ENCODE peak calls at places on chromosome 19, in six cellular contexts. A, E, D, N, R and T are unnamed samples.

GRCh38 chr19:44576843-44577565 is 36.4 kb upstream of the IGSF23 start:
- DNase-seq in A (peak), E (peak), D (peak), N (peak), R (peak), T (peak)

GRCh38 chr19:14450168-14450874 is 17.2 kb downstream of the PKN1 start:
- DNase-seq in A (peak), E (peak), D (peak), N (peak), R (no peak), T (peak)

GRCh38 chr19:17873661-17874422 is 2.1 kb downstream of the SLC5A5 start:
- DNase-seq in A (peak), E (peak), D (peak), N (peak), R (no peak), T (peak)

GRCh38 chr19:51375504-51376221 is 3.2 kb upstream of the NKG7 start:
- DNase-seq in A (no peak), E (no peak), D (no peak), N (no peak), R (no peak), T (no peak)

GRCh38 chr19:50025022-50025793 is at the start of gene VRK3:
- DNase-seq in A (peak), E (peak), D (peak), N (peak), R (peak), T (peak)

GRCh38 chr19:47351545-47351944 is 2.4 kb downstream of the DHX34 start:
- DNase-seq in A (no peak), E (peak), D (peak), N (peak), R (peak), T (peak)

GRCh38 chr19:17719730-17720486 is 628 bp downstream of the MAP1S start:
- DNase-seq in A (peak), E (no peak), D (peak), N (peak), R (no peak), T (peak)

GRCh38 chr19:32890841-32891240 is 21.3 kb upstream of the SLC7A9 start:
- DNase-seq in A (no peak), E (no peak), D (no peak), N (no peak), R (no peak), T (no peak)

GRCh38 chr19:33234092-33234491 is 8.4 kb upstream of the SLC7A10 start:
- DNase-seq in A (no peak), E (no peak), D (no peak), N (no peak), R (no peak), T (no peak)

GRCh38 chr19:10116085-10116865 is 3.4 kb downstream of the EIF3G start:
- DNase-seq in A (no peak), E (no peak), D (peak), N (no peak), R (no peak), T (no peak)

GRCh38 chr19:38721977-38722773 is 22.1 kb downstream of the CAPN12 start:
- DNase-seq in A (no peak), E (no peak), D (no peak), N (peak), R (no peak), T (no peak)

GRCh38 chr19:11142528-11143171 is 12.9 kb downstream of the SPC24 start:
- DNase-seq in A (peak), E (peak), D (peak), N (peak), R (peak), T (peak)

GRCh38 chr19:37966211-37967072 is 59.4 kb downstream of the SIPA1L3 start:
- DNase-seq in A (no peak), E (no peak), D (no peak), N (no peak), R (peak), T (no peak)

GRCh38 chr19:47609885-47610545 is 1.1 kb downstream of the BICRA start:
- DNase-seq in A (peak), E (no peak), D (peak), N (peak), R (peak), T (peak)

GRCh38 chr19:49445997-49446396 is 4.7 kb upstream of the SLC17A7 start:
- DNase-seq in A (no peak), E (no peak), D (no peak), N (no peak), R (no peak), T (no peak)

GRCh38 chr19:4700573-4700970 is 23.1 kb downstream of the DPP9 start:
- DNase-seq in A (no peak), E (no peak), D (no peak), N (no peak), R (no peak), T (peak)

GRCh38 chr19:23402388-23402787 is 7.1 kb upstream of the ZNF91 start:
- DNase-seq in A (no peak), E (no peak), D (no peak), N (no peak), R (no peak), T (no peak)

GRCh38 chr19:13613447-13613846 is 107.2 kb upstream of the CACNA1A start:
- DNase-seq in A (no peak), E (no peak), D (no peak), N (no peak), R (no peak), T (no peak)

GRCh38 chr19:48511321-48511731 is 309 bp downstream of the LMTK3 start:
- DNase-seq in A (no peak), E (no peak), D (no peak), N (peak), R (no peak), T (peak)

GRCh38 chr19:31339405-31339804 is 9.8 kb downstream of the TSHZ3 start:
- DNase-seq in A (no peak), E (no peak), D (no peak), N (no peak), R (peak), T (no peak)

GRCh38 chr19:13884726-13885591 is 8.0 kb downstream of the NANOS3 start:
- DNase-seq in A (peak), E (no peak), D (no peak), N (no peak), R (no peak), T (no peak)

GRCh38 chr19:48258350-48258749 is 2.6 kb upstream of the CARD8 start:
- DNase-seq in A (no peak), E (no peak), D (no peak), N (no peak), R (peak), T (no peak)

GRCh38 chr19:3073159-3073563 is 10.9 kb upstream of the TLE5 start:
- DNase-seq in A (peak), E (peak), D (peak), N (no peak), R (peak), T (no peak)

GRCh38 chr19:13181747-13182388 is 31.7 kb downstream of the IER2 start:
- DNase-seq in A (peak), E (no peak), D (peak), N (no peak), R (peak), T (no peak)

GRCh38 chr19:5711713-5712161 is 8.2 kb downstream of the LONP1 start:
- DNase-seq in A (no peak), E (no peak), D (no peak), N (no peak), R (no peak), T (no peak)

GRCh38 chr19:54388001-54388802 is 23.5 kb upstream of the LAIR1 start:
- DNase-seq in A (peak), E (no peak), D (peak), N (no peak), R (no peak), T (no peak)

GRCh38 chr19:13018037-13018914 is 23.0 kb downstream of the NFIX start:
- DNase-seq in A (no peak), E (no peak), D (peak), N (peak), R (peak), T (peak)

GRCh38 chr19:37361994-37362393 is 8.9 kb upstream of the ZNF527 start:
- DNase-seq in A (no peak), E (no peak), D (peak), N (no peak), R (peak), T (no peak)

GRCh38 chr19:47110521-47111080 is 3.0 kb downstream of the ZC3H4 start:
- DNase-seq in A (peak), E (no peak), D (peak), N (peak), R (no peak), T (no peak)

GRCh38 chr19:50060107-50060506 is 34.3 kb downstream of the ZNF473 start:
- DNase-seq in A (no peak), E (no peak), D (no peak), N (no peak), R (no peak), T (no peak)

GRCh38 chr19:4441994-4442845 is 15.4 kb downstream of the UBXN6 start:
- DNase-seq in A (no peak), E (no peak), D (no peak), N (no peak), R (no peak), T (peak)

GRCh38 chr19:44007473-44007872 is 4.7 kb downstream of the ZNF230 start:
- DNase-seq in A (no peak), E (no peak), D (no peak), N (no peak), R (no peak), T (no peak)

GRCh38 chr19:5395996-5396939 is 55.7 kb upstream of the PTPRS start:
- DNase-seq in A (no peak), E (no peak), D (no peak), N (peak), R (no peak), T (peak)

DNA sequence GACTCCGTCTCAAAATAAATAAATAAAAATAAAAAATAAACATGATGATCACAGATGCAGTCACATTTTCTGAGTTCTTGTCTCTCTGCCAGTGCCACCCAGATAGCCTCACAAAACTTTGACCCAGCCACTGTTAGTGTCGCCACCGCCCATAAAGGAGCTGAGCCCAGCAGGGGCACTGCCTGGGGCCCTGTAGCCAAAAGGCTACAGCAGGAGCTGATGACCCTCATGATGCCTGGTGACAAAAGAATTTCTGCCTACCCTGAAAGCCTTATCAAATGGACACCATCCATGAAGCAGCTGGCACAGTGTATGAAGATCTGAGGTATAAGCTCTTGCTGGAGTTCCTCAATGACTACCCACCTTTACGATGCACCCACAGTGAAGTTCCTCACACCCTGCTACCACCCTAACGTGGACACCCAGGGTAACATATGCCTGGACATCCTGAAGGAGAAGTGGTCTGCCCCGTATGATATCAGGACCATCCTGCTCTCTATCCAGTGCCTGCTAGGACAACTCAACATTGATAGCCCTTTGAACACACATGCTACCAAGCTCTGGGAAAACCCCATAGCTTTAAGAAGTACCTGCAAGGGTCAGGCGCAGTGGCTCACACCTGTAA is 18.3 kb downstream of the ZNF587 start:
- DNase-seq in A (no peak), E (no peak), D (no peak), N (no peak), R (no peak), T (no peak)
- H3K4me3 ChIP-seq in A (no peak), E (no peak), D (no peak), N (no peak), R (no peak), T (no peak)

GRCh38 chr19:16148443-16149045 is 5.1 kb downstream of the HSH2D start:
- DNase-seq in A (no peak), E (no peak), D (no peak), N (no peak), R (no peak), T (no peak)
- H3K27ac ChIP-seq in A (peak), E (no peak), D (no peak), N (no peak), R (no peak), T (no peak)

GRCh38 chr19:29529646-29530548 is 4.1 kb downstream of the VSTM2B start:
- DNase-seq in A (no peak), E (no peak), D (peak), N (peak), R (no peak), T (peak)

GRCh38 chr19:29530549-29531457 is 5.0 kb downstream of the VSTM2B start:
- DNase-seq in A (no peak), E (no peak), D (no peak), N (peak), R (no peak), T (peak)

GRCh38 chr19:29528350-29528945 is 2.7 kb downstream of the VSTM2B start:
- DNase-seq in A (peak), E (peak), D (peak), N (peak), R (peak), T (peak)

GRCh38 chr19:29527500-29528328 is 1.9 kb downstream of the VSTM2B start:
- DNase-seq in A (no peak), E (no peak), D (no peak), N (no peak), R (no peak), T (no peak)

GRCh38 chr19:29528946-29529645 is 3.3 kb downstream of the VSTM2B start:
- DNase-seq in A (no peak), E (no peak), D (peak), N (peak), R (no peak), T (peak)
- H3K9ac ChIP-seq in A (no peak), E (no peak), D (no peak), N (no peak), R (no peak), T (no peak)

GRCh38 chr19:1270168-1270853 is 1.2 kb downstream of the CIRBP start:
- DNase-seq in A (peak), E (no peak), D (peak), N (no peak), R (no peak), T (no peak)

GRCh38 chr19:1269065-1269477 is at the start of gene CIRBP:
- DNase-seq in A (peak), E (peak), D (peak), N (peak), R (peak), T (peak)

GRCh38 chr19:1268392-1269064 is 604 bp upstream of the CIRBP start:
- DNase-seq in A (no peak), E (no peak), D (no peak), N (no peak), R (no peak), T (no peak)

GRCh38 chr19:1270854-1271527 is 1.9 kb downstream of the CIRBP start:
- DNase-seq in A (no peak), E (no peak), D (no peak), N (no peak), R (no peak), T (no peak)

DNA sequence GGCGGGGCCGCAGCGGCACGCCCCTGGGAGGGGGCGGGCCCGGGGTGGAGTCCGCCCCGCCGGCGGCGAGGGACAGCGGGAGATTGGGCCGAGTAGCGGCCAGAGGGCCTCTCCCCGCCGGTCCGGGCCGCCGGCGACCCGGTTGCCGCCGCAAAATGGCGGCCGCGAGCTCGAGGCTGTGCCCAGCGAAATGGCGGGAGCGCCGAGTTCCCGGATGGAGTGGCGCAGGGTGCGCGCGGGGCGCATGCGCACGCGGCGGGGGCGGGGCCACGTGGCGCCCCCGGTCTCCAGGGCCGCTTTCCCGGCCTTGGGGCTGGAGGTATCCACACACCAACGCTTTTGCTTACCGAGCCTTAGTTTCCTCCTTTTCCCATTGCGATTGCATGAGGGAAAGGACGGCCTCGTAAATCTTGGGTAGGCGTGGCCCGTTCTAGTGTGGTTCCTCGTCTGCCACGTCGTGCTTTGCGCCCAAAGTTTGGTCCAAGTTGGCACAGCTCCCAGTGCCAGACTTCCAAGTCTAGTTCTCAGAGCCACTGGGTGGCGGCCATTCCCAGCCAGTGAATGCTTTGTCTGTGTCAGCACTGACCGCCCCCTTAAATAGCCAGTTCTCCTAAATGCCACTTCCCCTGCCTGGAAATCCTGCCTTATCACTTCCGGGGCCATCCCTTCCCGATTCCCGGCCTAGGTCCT is 491 bp downstream of the CIRBP start:
- DNase-seq in A (peak), E (no peak), D (peak), N (peak), R (peak), T (peak)
- H3K4me3 ChIP-seq in A (peak), E (peak), D (peak), N (peak), R (peak), T (peak)

GRCh38 chr19:19485161-19485997 is 30.0 kb downstream of the TSSK6 start:
- DNase-seq in A (no peak), E (no peak), D (peak), N (no peak), R (peak), T (no peak)

GRCh38 chr19:19486343-19487076 is 28.8 kb downstream of the TSSK6 start:
- DNase-seq in A (no peak), E (no peak), D (no peak), N (no peak), R (no peak), T (no peak)

GRCh38 chr19:19487077-19488040 is 28.0 kb downstream of the TSSK6 start:
- DNase-seq in A (no peak), E (no peak), D (no peak), N (no peak), R (no peak), T (no peak)

GRCh38 chr19:19488041-19488874 is 27.1 kb downstream of the TSSK6 start:
- DNase-seq in A (peak), E (no peak), D (peak), N (peak), R (peak), T (peak)

DNA sequence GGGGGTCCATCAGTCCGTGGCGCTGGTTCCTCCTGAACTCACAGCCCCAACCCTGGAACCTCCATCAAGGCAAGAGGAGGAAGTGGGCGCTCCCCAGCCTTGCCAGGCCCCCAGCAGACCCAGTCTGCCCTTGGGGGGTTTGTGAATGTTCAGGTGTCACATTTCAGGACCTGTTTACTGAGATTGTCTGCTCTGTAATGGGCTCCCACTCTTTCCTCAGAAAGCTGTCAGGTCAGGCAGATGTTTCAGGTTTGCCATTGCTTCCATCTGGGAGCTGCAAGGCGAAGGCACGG is 29.4 kb downstream of the TSSK6 start:
- DNase-seq in A (no peak), E (no peak), D (no peak), N (no peak), R (no peak), T (no peak)
- H3K27ac ChIP-seq in A (no peak), E (no peak), D (peak), N (no peak), R (peak), T (peak)

GRCh38 chr19:8610928-8611284 is 391 bp upstream of the ADAMTS10 start:
- DNase-seq in A (no peak), E (no peak), D (no peak), N (no peak), R (no peak), T (no peak)

GRCh38 chr19:8611391-8611883 is 922 bp upstream of the ADAMTS10 start:
- DNase-seq in A (peak), E (no peak), D (peak), N (no peak), R (peak), T (peak)

GRCh38 chr19:8608858-8609209 is 1.7 kb downstream of the ADAMTS10 start:
- DNase-seq in A (no peak), E (no peak), D (no peak), N (no peak), R (no peak), T (no peak)

GRCh38 chr19:8610041-8610927 is at the start of gene ADAMTS10:
- DNase-seq in A (peak), E (no peak), D (peak), N (peak), R (peak), T (peak)

GRCh38 chr19:8609210-8610040 is 1.1 kb downstream of the ADAMTS10 start:
- DNase-seq in A (peak), E (peak), D (peak), N (peak), R (peak), T (peak)
- H3K9ac ChIP-seq in A (peak), E (peak), D (peak), N (no peak), R (peak), T (peak)

DNA sequence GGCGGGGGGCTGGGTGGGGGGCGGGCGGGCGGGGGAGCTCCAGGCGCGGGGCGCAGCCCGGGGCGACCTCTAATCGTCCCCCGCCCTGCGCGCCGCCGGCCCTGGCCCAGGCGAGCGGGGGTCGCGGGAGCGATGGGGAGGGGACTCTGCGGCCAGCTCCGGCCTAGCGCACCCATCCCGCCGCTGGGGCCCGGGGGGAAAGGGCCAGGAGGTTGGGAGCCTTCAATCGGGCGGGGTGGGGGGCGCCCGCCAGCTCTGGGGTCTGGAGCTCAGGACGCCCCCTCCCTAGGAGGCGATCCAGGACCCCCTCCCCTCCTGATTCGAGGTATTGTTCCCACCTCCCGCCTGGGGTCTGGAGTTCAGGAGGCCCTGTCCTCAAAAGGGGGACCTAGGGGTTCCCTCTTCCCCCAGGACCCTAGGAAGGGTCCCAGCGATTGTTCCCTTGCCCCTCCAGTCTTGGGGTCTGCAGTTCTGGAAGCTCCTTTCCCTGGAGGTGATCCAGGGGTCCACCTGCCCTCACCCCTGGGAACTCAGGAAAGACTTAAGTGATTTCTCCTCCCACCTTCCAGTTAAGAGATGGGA is 469 bp downstream of the ZNF358 start:
- DNase-seq in A (no peak), E (no peak), D (peak), N (peak), R (no peak), T (no peak)
- H3K4me3 ChIP-seq in A (peak), E (peak), D (peak), N (peak), R (peak), T (peak)